ENCODE peak calls at places on chromosomes 2 and 18, in six cellular contexts. Y is CD8-positive, alpha-beta memory T cell; R is NCI-H1092; Q is GM12891; J is foreskin fibroblast; S is pancreas. I is an unnamed sample.

GRCh38 chr18:31679133-31679731 is 5.1 kb downstream of the B4GALT6 start:
- DNase-seq in Y (no peak), R (no peak), Q (no peak), J (peak), S (no peak), I (no peak)

GRCh38 chr2:105396254-105397024 is 2.4 kb downstream of the FHL2 start:
- DNase-seq in Y (no peak), R (no peak), Q (no peak), J (peak), S (no peak), I (no peak)

GRCh38 chr2:30275256-30275655 is 43.9 kb downstream of the LBH start:
- DNase-seq in Y (no peak), R (no peak), Q (no peak), J (no peak), S (no peak), I (no peak)

GRCh38 chr2:174350593-174351181 is 15.9 kb downstream of the SP9 start:
- DNase-seq in Y (no peak), R (no peak), Q (no peak), J (no peak), S (no peak), I (no peak)

GRCh38 chr2:105428387-105429018 is 29.7 kb upstream of the FHL2 start:
- DNase-seq in Y (no peak), R (no peak), Q (no peak), J (no peak), S (no peak), I (no peak)

GRCh38 chr2:72989770-72990556 is 72.6 kb downstream of the EMX1 start:
- DNase-seq in Y (no peak), R (no peak), Q (no peak), J (peak), S (no peak), I (no peak)

GRCh38 chr2:31233216-31233615 is 736 bp upstream of the EHD3 start:
- DNase-seq in Y (no peak), R (no peak), Q (no peak), J (peak), S (no peak), I (no peak)

GRCh38 chr2:239327536-239328305 is 73.1 kb downstream of the HDAC4 start:
- DNase-seq in Y (no peak), R (no peak), Q (no peak), J (peak), S (no peak), I (no peak)

GRCh38 chr2:236177967-236178909 is 10.1 kb upstream of the GBX2 start:
- DNase-seq in Y (no peak), R (peak), Q (no peak), J (peak), S (peak), I (no peak)

GRCh38 chr18:23972416-23972815 is 42.1 kb upstream of the TTC39C start:
- DNase-seq in Y (peak), R (no peak), Q (no peak), J (no peak), S (no peak), I (no peak)

GRCh38 chr2:121709776-121710469 is 26.8 kb downstream of the NIFK start:
- DNase-seq in Y (no peak), R (no peak), Q (no peak), J (no peak), S (no peak), I (no peak)

GRCh38 chr18:22385718-22386117 is 32.0 kb downstream of the CTAGE1 start:
- DNase-seq in Y (no peak), R (no peak), Q (no peak), J (peak), S (no peak), I (no peak)

GRCh38 chr2:105753380-105753779 is 8.7 kb downstream of the NCK2 start:
- DNase-seq in Y (no peak), R (no peak), Q (no peak), J (no peak), S (no peak), I (no peak)

GRCh38 chr18:34971313-34971712 is 69.9 kb upstream of the MAPRE2 start:
- DNase-seq in Y (no peak), R (no peak), Q (no peak), J (peak), S (no peak), I (no peak)

GRCh38 chr18:54607213-54607934 is 16.3 kb downstream of the DYNAP start:
- DNase-seq in Y (no peak), R (no peak), Q (no peak), J (no peak), S (peak), I (no peak)

GRCh38 chr2:230269715-230270114 is 44.2 kb downstream of the SP140 start:
- DNase-seq in Y (no peak), R (no peak), Q (no peak), J (no peak), S (no peak), I (no peak)

GRCh38 chr2:38016177-38016576 is 59.8 kb downstream of the CYP1B1 start:
- DNase-seq in Y (no peak), R (no peak), Q (no peak), J (peak), S (no peak), I (no peak)

GRCh38 chr18:4638680-4639079 is 183.6 kb upstream of the DLGAP1 start:
- DNase-seq in Y (no peak), R (no peak), Q (no peak), J (no peak), S (no peak), I (no peak)

GRCh38 chr2:239157766-239158165 is 243.1 kb downstream of the HDAC4 start:
- DNase-seq in Y (no peak), R (no peak), Q (no peak), J (peak), S (peak), I (no peak)

GRCh38 chr2:66865161-66865560 is 430.2 kb downstream of the MEIS1 start:
- DNase-seq in Y (no peak), R (no peak), Q (no peak), J (peak), S (no peak), I (no peak)

GRCh38 chr2:29485117-29485516 is 369.9 kb downstream of the CLIP4 start:
- DNase-seq in Y (no peak), R (no peak), Q (no peak), J (no peak), S (no peak), I (no peak)

GRCh38 chr18:56168049-56168781 is 470.2 kb downstream of the TXNL1 start:
- DNase-seq in Y (no peak), R (no peak), Q (no peak), J (peak), S (peak), I (no peak)

GRCh38 chr2:139949242-139949972 is 1169.2 kb upstream of the NXPH2 start:
- DNase-seq in Y (no peak), R (no peak), Q (no peak), J (no peak), S (no peak), I (no peak)

GRCh38 chr2:69059731-69060290 is 46.8 kb downstream of the ANTXR1 start:
- DNase-seq in Y (no peak), R (no peak), Q (no peak), J (peak), S (no peak), I (no peak)

GRCh38 chr18:47838396-47838795 is 92.1 kb downstream of the SMAD2 start:
- DNase-seq in Y (no peak), R (no peak), Q (no peak), J (no peak), S (no peak), I (no peak)